ENCODE peak calls at places on chromosomes 11 and 22, in four cellular contexts. One of them, this sample, is unnamed.

GRCh38 chr22:31240011-31240410 is 27.9 kb downstream of the LIMK2 start:
- DNase-seq in GM23338: no peak
- DNase-seq in neural progenitor cell: no peak
- DNase-seq in PC-3: no peak
- DNase-seq in this sample: no peak

GRCh38 chr11:2862950-2863618 is 22.5 kb downstream of the CDKN1C start:
- DNase-seq in GM23338: peak; percentile 77
- DNase-seq in neural progenitor cell: peak; percentile 70
- DNase-seq in PC-3: peak; percentile 12
- DNase-seq in this sample: no peak

GRCh38 chr11:2383823-2384722 is 7.0 kb downstream of the CD81 start:
- DNase-seq in GM23338: peak; percentile 69
- DNase-seq in neural progenitor cell: no peak
- DNase-seq in PC-3: no peak
- DNase-seq in this sample: no peak

GRCh38 chr22:24486501-24486921 is 8.6 kb upstream of the UPB1 start:
- DNase-seq in GM23338: no peak
- DNase-seq in neural progenitor cell: no peak
- DNase-seq in PC-3: peak; percentile 78
- DNase-seq in this sample: no peak

GRCh38 chr11:66625041-66625751 is 8.8 kb downstream of the RBM14 start:
- DNase-seq in GM23338: no peak
- DNase-seq in neural progenitor cell: no peak
- DNase-seq in PC-3: no peak
- DNase-seq in this sample: no peak

GRCh38 chr22:23893957-23894709 is at the start of gene MIF:
- DNase-seq in GM23338: peak; percentile 98
- DNase-seq in neural progenitor cell: peak; percentile 98
- DNase-seq in PC-3: peak; percentile 89
- DNase-seq in this sample: peak; percentile 96

GRCh38 chr11:102924851-102925380 is 30.6 kb downstream of the MMP13 start:
- DNase-seq in GM23338: no peak
- DNase-seq in neural progenitor cell: no peak
- DNase-seq in PC-3: peak; percentile 49
- DNase-seq in this sample: no peak

GRCh38 chr11:114354076-114354475 is 46.2 kb downstream of the C11orf71 start:
- DNase-seq in GM23338: no peak
- DNase-seq in neural progenitor cell: no peak
- DNase-seq in PC-3: peak; percentile 96
- DNase-seq in this sample: no peak

GRCh38 chr11:108967571-108967970 is 302.7 kb downstream of the DDX10 start:
- DNase-seq in GM23338: no peak
- DNase-seq in neural progenitor cell: no peak
- DNase-seq in PC-3: no peak
- DNase-seq in this sample: peak; percentile 55

GRCh38 chr11:65814131-65814959 is 19.4 kb upstream of the SNX32 start:
- DNase-seq in GM23338: no peak
- DNase-seq in neural progenitor cell: no peak
- DNase-seq in PC-3: no peak
- DNase-seq in this sample: no peak

GRCh38 chr22:42986115-42986514 is 28.8 kb downstream of the PACSIN2 start:
- DNase-seq in GM23338: no peak
- DNase-seq in neural progenitor cell: no peak
- DNase-seq in PC-3: no peak
- DNase-seq in this sample: no peak

GRCh38 chr11:2464451-2465165 is 19.8 kb downstream of the KCNQ1 start:
- DNase-seq in GM23338: no peak
- DNase-seq in neural progenitor cell: no peak
- DNase-seq in PC-3: no peak
- DNase-seq in this sample: no peak

DNA sequence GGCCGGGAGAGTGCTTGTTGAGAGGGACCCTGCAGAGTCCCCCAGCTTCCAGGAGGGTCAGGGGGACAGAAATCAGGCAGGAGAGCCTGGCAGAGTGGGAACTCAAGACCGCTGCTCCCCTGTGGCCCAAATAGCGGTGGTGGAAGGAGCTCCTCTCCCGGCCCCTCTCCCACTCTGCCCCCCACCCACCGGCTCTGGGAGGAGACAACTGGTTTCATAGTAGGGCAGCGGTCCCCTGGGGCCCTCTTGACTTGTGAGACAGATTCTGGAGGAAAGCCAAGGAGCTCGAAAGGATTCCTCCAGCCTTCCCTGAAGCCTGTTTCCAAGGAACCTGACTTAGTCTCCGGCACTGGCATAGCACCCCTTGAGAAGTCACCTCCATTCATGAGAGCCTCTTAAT is 10.1 kb downstream of the PKNOX2 start:
- DNase-seq in GM23338: no peak
- DNase-seq in neural progenitor cell: no peak
- DNase-seq in PC-3: no peak
- DNase-seq in this sample: no peak
- H4K20me1 ChIP-seq in GM23338: no peaks in the 10 kb centered on the region
- H4K20me1 ChIP-seq in neural progenitor cell: peaks cover 31% of the 10 kb centered on the region
- H4K20me1 ChIP-seq in PC-3: no peaks in the 10 kb centered on the region
- H4K20me1 ChIP-seq in this sample: no peaks in the 10 kb centered on the region

GRCh38 chr11:99795999-99796398 is 775.2 kb downstream of the CNTN5 start:
- DNase-seq in GM23338: no peak
- DNase-seq in neural progenitor cell: no peak
- DNase-seq in PC-3: no peak
- DNase-seq in this sample: no peak
- H4K20me1 ChIP-seq in GM23338: no peaks in the 10 kb centered on the region
- H4K20me1 ChIP-seq in neural progenitor cell: no peaks in the 10 kb centered on the region
- H4K20me1 ChIP-seq in PC-3: no peaks in the 10 kb centered on the region
- H4K20me1 ChIP-seq in this sample: no peaks in the 10 kb centered on the region

GRCh38 chr11:64641596-64642417 is 50.8 kb downstream of the SLC22A12 start:
- DNase-seq in GM23338: no peak
- DNase-seq in neural progenitor cell: no peak
- DNase-seq in PC-3: no peak
- DNase-seq in this sample: no peak
- H4K20me1 ChIP-seq in GM23338: no peaks in the 10 kb centered on the region
- H4K20me1 ChIP-seq in neural progenitor cell: peaks cover 38% of the 10 kb centered on the region
- H4K20me1 ChIP-seq in PC-3: peaks cover 3% of the 10 kb centered on the region
- H4K20me1 ChIP-seq in this sample: no peaks in the 10 kb centered on the region

DNA sequence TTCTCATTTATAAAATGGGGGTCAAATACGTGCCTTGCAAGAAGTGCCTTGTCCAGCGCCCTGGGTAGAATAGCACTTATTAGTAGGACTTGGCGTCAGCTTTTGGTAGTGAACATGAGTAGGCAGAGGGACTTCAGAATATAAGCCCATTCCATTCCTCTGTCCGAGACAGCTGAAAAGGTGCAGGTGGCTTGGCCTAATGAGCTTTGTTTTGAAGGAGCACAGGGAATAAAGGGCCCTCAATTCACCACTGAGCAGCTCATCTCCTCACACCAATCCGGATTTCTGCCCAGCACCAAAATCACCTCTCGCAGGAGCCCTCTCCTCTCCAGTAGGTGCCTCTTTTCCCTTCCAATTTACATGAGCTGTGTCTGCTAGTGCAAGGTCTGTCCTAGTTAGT is 91.2 kb downstream of the DSCAML1 start:
- DNase-seq in GM23338: no peak
- DNase-seq in neural progenitor cell: peak; percentile 54
- DNase-seq in PC-3: no peak
- DNase-seq in this sample: no peak
- H4K20me1 ChIP-seq in GM23338: no peaks in the 10 kb centered on the region
- H4K20me1 ChIP-seq in neural progenitor cell: peaks cover 7% of the 10 kb centered on the region
- H4K20me1 ChIP-seq in PC-3: no peaks in the 10 kb centered on the region
- H4K20me1 ChIP-seq in this sample: no peaks in the 10 kb centered on the region

GRCh38 chr11:72719144-72719543 is 33.1 kb downstream of the ARAP1 start:
- DNase-seq in GM23338: no peak
- DNase-seq in neural progenitor cell: no peak
- DNase-seq in PC-3: no peak
- DNase-seq in this sample: no peak

GRCh38 chr11:72716788-72717435 is 35.3 kb downstream of the ARAP1 start:
- DNase-seq in GM23338: no peak
- DNase-seq in neural progenitor cell: no peak
- DNase-seq in PC-3: no peak
- DNase-seq in this sample: no peak

GRCh38 chr11:72719551-72719950 is 32.7 kb downstream of the ARAP1 start:
- DNase-seq in GM23338: no peak
- DNase-seq in neural progenitor cell: no peak
- DNase-seq in PC-3: no peak
- DNase-seq in this sample: no peak

GRCh38 chr11:72718101-72718501 is 34.1 kb downstream of the ARAP1 start:
- DNase-seq in GM23338: no peak
- DNase-seq in neural progenitor cell: no peak
- DNase-seq in PC-3: no peak
- DNase-seq in this sample: no peak

GRCh38 chr11:72716291-72716690 is 35.9 kb downstream of the ARAP1 start:
- DNase-seq in GM23338: no peak
- DNase-seq in neural progenitor cell: no peak
- DNase-seq in PC-3: no peak
- DNase-seq in this sample: no peak
- H4K20me1 ChIP-seq in GM23338: peaks cover 23% of the 10 kb centered on the region
- H4K20me1 ChIP-seq in neural progenitor cell: peaks cover 16% of the 10 kb centered on the region
- H4K20me1 ChIP-seq in PC-3: no peaks in the 10 kb centered on the region
- H4K20me1 ChIP-seq in this sample: peaks cover 47% of the 10 kb centered on the region